ENCODE peak calls at places on chromosomes 6 and 20, in four cellular contexts. One of them, this sample, is unnamed.

GRCh38 chr6:150919938-150920337 is 54.4 kb downstream of the MTHFD1L start:
- DNase-seq in PC-3: no peak
- DNase-seq in naive thymus-derived CD8-positive, alpha-beta T cell: no peak
- DNase-seq in ACHN: no peak
- DNase-seq in this sample: no peak

GRCh38 chr20:341682-342081 is 5.2 kb upstream of the NRSN2 start:
- DNase-seq in PC-3: peak
- DNase-seq in naive thymus-derived CD8-positive, alpha-beta T cell: no peak
- DNase-seq in ACHN: peak
- DNase-seq in this sample: peak

GRCh38 chr6:153058909-153059308 is 56.4 kb upstream of the MTRF1L start:
- DNase-seq in PC-3: peak
- DNase-seq in naive thymus-derived CD8-positive, alpha-beta T cell: no peak
- DNase-seq in ACHN: no peak
- DNase-seq in this sample: no peak

GRCh38 chr20:44909872-44910689 is at the start of gene PABPC1L:
- DNase-seq in PC-3: peak
- DNase-seq in naive thymus-derived CD8-positive, alpha-beta T cell: peak
- DNase-seq in ACHN: peak
- DNase-seq in this sample: peak

GRCh38 chr6:10582774-10583508 is 61.8 kb downstream of the GCNT2 start:
- DNase-seq in PC-3: no peak
- DNase-seq in naive thymus-derived CD8-positive, alpha-beta T cell: no peak
- DNase-seq in ACHN: no peak
- DNase-seq in this sample: peak

GRCh38 chr6:28354688-28355554 is 5.2 kb downstream of the ZKSCAN3 start:
- DNase-seq in PC-3: no peak
- DNase-seq in naive thymus-derived CD8-positive, alpha-beta T cell: no peak
- DNase-seq in ACHN: no peak
- DNase-seq in this sample: no peak

GRCh38 chr20:45445805-45446562 is 23.6 kb upstream of the WFDC2 start:
- DNase-seq in PC-3: peak
- DNase-seq in naive thymus-derived CD8-positive, alpha-beta T cell: peak
- DNase-seq in ACHN: peak
- DNase-seq in this sample: no peak

GRCh38 chr6:18400831-18401446 is 13.8 kb downstream of the RNF144B start:
- DNase-seq in PC-3: no peak
- DNase-seq in naive thymus-derived CD8-positive, alpha-beta T cell: no peak
- DNase-seq in ACHN: no peak
- DNase-seq in this sample: no peak

GRCh38 chr6:19929312-19929711 is 92.1 kb downstream of the ID4 start:
- DNase-seq in PC-3: no peak
- DNase-seq in naive thymus-derived CD8-positive, alpha-beta T cell: no peak
- DNase-seq in ACHN: no peak
- DNase-seq in this sample: no peak

GRCh38 chr20:14583413-14583812 is 246.0 kb upstream of the FLRT3 start:
- DNase-seq in PC-3: peak
- DNase-seq in naive thymus-derived CD8-positive, alpha-beta T cell: no peak
- DNase-seq in ACHN: no peak
- DNase-seq in this sample: peak

GRCh38 chr20:38685853-38686473 is 38.3 kb upstream of the SLC32A1 start:
- DNase-seq in PC-3: peak
- DNase-seq in naive thymus-derived CD8-positive, alpha-beta T cell: peak
- DNase-seq in ACHN: peak
- DNase-seq in this sample: peak

GRCh38 chr6:45609141-45609638 is 231.5 kb upstream of the SUPT3H start:
- DNase-seq in PC-3: no peak
- DNase-seq in naive thymus-derived CD8-positive, alpha-beta T cell: no peak
- DNase-seq in ACHN: no peak
- DNase-seq in this sample: no peak

GRCh38 chr6:136067731-136068341 is 182.3 kb downstream of the MTFR2 start:
- DNase-seq in PC-3: no peak
- DNase-seq in naive thymus-derived CD8-positive, alpha-beta T cell: no peak
- DNase-seq in ACHN: peak
- DNase-seq in this sample: peak

GRCh38 chr6:36216559-36216958 is 20.0 kb downstream of the BRPF3 start:
- DNase-seq in PC-3: peak
- DNase-seq in naive thymus-derived CD8-positive, alpha-beta T cell: no peak
- DNase-seq in ACHN: no peak
- DNase-seq in this sample: peak

GRCh38 chr20:14406495-14406894 is 69.1 kb upstream of the FLRT3 start:
- DNase-seq in PC-3: peak
- DNase-seq in naive thymus-derived CD8-positive, alpha-beta T cell: no peak
- DNase-seq in ACHN: peak
- DNase-seq in this sample: peak

GRCh38 chr20:32067234-32067821 is 15.3 kb downstream of the HCK start:
- DNase-seq in PC-3: peak
- DNase-seq in naive thymus-derived CD8-positive, alpha-beta T cell: no peak
- DNase-seq in ACHN: no peak
- DNase-seq in this sample: peak

GRCh38 chr6:6788394-6789020 is 200.0 kb downstream of the LY86 start:
- DNase-seq in PC-3: peak
- DNase-seq in naive thymus-derived CD8-positive, alpha-beta T cell: peak
- DNase-seq in ACHN: peak
- DNase-seq in this sample: peak

GRCh38 chr6:72619883-72620696 is 1.8 kb upstream of the KCNQ5 start:
- DNase-seq in PC-3: no peak
- DNase-seq in naive thymus-derived CD8-positive, alpha-beta T cell: peak
- DNase-seq in ACHN: no peak
- DNase-seq in this sample: no peak

GRCh38 chr20:31403886-31404285 is 2.1 kb downstream of the DEFB121 start:
- DNase-seq in PC-3: no peak
- DNase-seq in naive thymus-derived CD8-positive, alpha-beta T cell: no peak
- DNase-seq in ACHN: no peak
- DNase-seq in this sample: no peak

GRCh38 chr6:166598441-166599138 is 12.1 kb upstream of the RAMACL start:
- DNase-seq in PC-3: no peak
- DNase-seq in naive thymus-derived CD8-positive, alpha-beta T cell: no peak
- DNase-seq in ACHN: no peak
- DNase-seq in this sample: peak

GRCh38 chr20:64143018-64143801 is 21.0 kb upstream of the MYT1 start:
- DNase-seq in PC-3: no peak
- DNase-seq in naive thymus-derived CD8-positive, alpha-beta T cell: no peak
- DNase-seq in ACHN: no peak
- DNase-seq in this sample: no peak

GRCh38 chr20:49951160-49951559 is 15.0 kb downstream of the RNF114 start:
- DNase-seq in PC-3: peak
- DNase-seq in naive thymus-derived CD8-positive, alpha-beta T cell: no peak
- DNase-seq in ACHN: no peak
- DNase-seq in this sample: peak

GRCh38 chr20:40435146-40435545 is 253.9 kb downstream of the MAFB start:
- DNase-seq in PC-3: no peak
- DNase-seq in naive thymus-derived CD8-positive, alpha-beta T cell: no peak
- DNase-seq in ACHN: no peak
- DNase-seq in this sample: no peak

GRCh38 chr20:40682104-40683045 is 6.7 kb downstream of the MAFB start:
- DNase-seq in PC-3: no peak
- DNase-seq in naive thymus-derived CD8-positive, alpha-beta T cell: no peak
- DNase-seq in ACHN: no peak
- DNase-seq in this sample: no peak

GRCh38 chr20:50292324-50293243 is 102.0 kb downstream of the CEBPB start:
- DNase-seq in PC-3: peak
- DNase-seq in naive thymus-derived CD8-positive, alpha-beta T cell: no peak
- DNase-seq in ACHN: peak
- DNase-seq in this sample: peak

GRCh38 chr20:61031101-61031830 is 220.8 kb upstream of the CDH4 start:
- DNase-seq in PC-3: no peak
- DNase-seq in naive thymus-derived CD8-positive, alpha-beta T cell: no peak
- DNase-seq in ACHN: no peak
- DNase-seq in this sample: no peak

This sample was measured in bronchial epithelial cell.